ENCODE peak calls at places on chromosomes 6 and 20, in nine cellular contexts. Z, F, X, C, J, E, B, H and V are unnamed samples.

GRCh38 chr20:41336711-41337492 is 3.7 kb upstream of the LPIN3 start:
- DNase-seq in Z (no peak), F (no peak), X (no peak), C (no peak), J (no peak), E (no peak), B (no peak), H (no peak), V (no peak)

GRCh38 chr6:125859691-125860210 is 69.0 kb downstream of the NCOA7 start:
- DNase-seq in Z (no peak), F (no peak), X (no peak), C (no peak), J (no peak), E (no peak), B (no peak), H (no peak), V (no peak)

GRCh38 chr20:41046716-41047115 is 18.1 kb downstream of the TOP1 start:
- DNase-seq in Z (peak), F (no peak), X (no peak), C (no peak), J (no peak), E (no peak), B (peak), H (no peak), V (no peak)

GRCh38 chr6:134077301-134077700 is 24.9 kb upstream of the SLC2A12 start:
- DNase-seq in Z (no peak), F (no peak), X (no peak), C (no peak), J (no peak), E (no peak), B (no peak), H (no peak), V (no peak)

GRCh38 chr6:37934276-37934675 is 114.7 kb downstream of the ZFAND3 start:
- DNase-seq in Z (no peak), F (no peak), X (no peak), C (no peak), J (no peak), E (no peak), B (no peak), H (no peak), V (no peak)

GRCh38 chr20:10492065-10492464 is 57.0 kb downstream of the SLX4IP start:
- DNase-seq in Z (no peak), F (no peak), X (no peak), C (no peak), J (no peak), E (no peak), B (peak), H (no peak), V (no peak)

GRCh38 chr20:51700809-51701285 is 67.3 kb downstream of the ATP9A start:
- DNase-seq in Z (peak), F (no peak), X (no peak), C (peak), J (peak), E (no peak), B (peak), H (no peak), V (no peak)

GRCh38 chr20:36390719-36391415 is 84.7 kb downstream of the DLGAP4 start:
- DNase-seq in Z (no peak), F (no peak), X (no peak), C (no peak), J (no peak), E (no peak), B (no peak), H (no peak), V (no peak)

GRCh38 chr6:158768396-158768795 is 50.8 kb downstream of the EZR start:
- DNase-seq in Z (no peak), F (no peak), X (no peak), C (no peak), J (no peak), E (no peak), B (no peak), H (no peak), V (peak)